ENCODE peak calls at places on chromosome 13, in ten cellular contexts. N is fibroblast of lung; Q is GM23338; L is A673; O is CD4-positive, alpha-beta T cell; I is heart right ventricle; B is heart left ventricle; T is CD8-positive, alpha-beta T cell; P is uterus; A is stomach. Y is an unnamed sample.

GRCh38 chr13:18996221-18996620 is 185.4 kb downstream of the TUBA3C start:
- DNase-seq in N (no peak), Q (no peak), L (no peak), O (no peak), I (no peak), B (no peak), T (no peak), P (no peak), A (no peak), Y (no peak)

GRCh38 chr13:39273953-39274352 is 235.7 kb downstream of the NHLRC3 start:
- DNase-seq in N (peak), Q (peak), L (no peak), O (no peak), I (no peak), B (no peak), T (no peak), P (no peak), A (peak), Y (no peak)

GRCh38 chr13:74062933-74063332 is 71.3 kb downstream of the KLF12 start:
- DNase-seq in N (peak), Q (no peak), L (no peak), O (no peak), I (peak), B (peak), T (peak), P (peak), A (no peak), Y (no peak)

GRCh38 chr13:75635621-75636338 is at the start of gene LMO7:
- DNase-seq in N (no peak), Q (peak), L (peak), O (peak), I (peak), B (peak), T (peak), P (no peak), A (peak), Y (no peak)

GRCh38 chr13:103386341-103386740 is 320.1 kb upstream of the SLC10A2 start:
- DNase-seq in N (peak), Q (no peak), L (no peak), O (no peak), I (no peak), B (peak), T (no peak), P (no peak), A (no peak), Y (no peak)

GRCh38 chr13:51305558-51305957 is 33.9 kb upstream of the SERPINE3 start:
- DNase-seq in N (peak), Q (no peak), L (no peak), O (no peak), I (no peak), B (no peak), T (no peak), P (no peak), A (no peak), Y (no peak)

GRCh38 chr13:18959996-18960395 is 221.6 kb downstream of the TUBA3C start:
- DNase-seq in N (no peak), Q (no peak), L (no peak), O (no peak), I (no peak), B (no peak), T (no peak), P (no peak), A (no peak), Y (no peak)

GRCh38 chr13:110645750-110646149 is 30.4 kb downstream of the NAXD start:
- DNase-seq in N (no peak), Q (no peak), L (no peak), O (no peak), I (no peak), B (no peak), T (no peak), P (no peak), A (no peak), Y (no peak)

GRCh38 chr13:43787998-43788397 is 1.2 kb upstream of the ENOX1 start:
- DNase-seq in N (peak), Q (peak), L (peak), O (no peak), I (no peak), B (no peak), T (no peak), P (no peak), A (no peak), Y (no peak)

GRCh38 chr13:47463726-47464125 is 537.3 kb downstream of the SUCLA2 start:
- DNase-seq in N (peak), Q (peak), L (no peak), O (no peak), I (no peak), B (no peak), T (no peak), P (no peak), A (no peak), Y (peak)

GRCh38 chr13:64551755-64552154 is 2678.4 kb downstream of the PCDH9 start:
- DNase-seq in N (peak), Q (no peak), L (peak), O (no peak), I (no peak), B (no peak), T (no peak), P (no peak), A (no peak), Y (peak)

GRCh38 chr13:33441015-33441414 is 155.5 kb upstream of the STARD13 start:
- DNase-seq in N (peak), Q (peak), L (peak), O (no peak), I (no peak), B (no peak), T (no peak), P (no peak), A (peak), Y (no peak)

GRCh38 chr13:27619711-27620376 is 485 bp downstream of the LNX2 start:
- DNase-seq in N (peak), Q (peak), L (peak), O (peak), I (peak), B (peak), T (peak), P (no peak), A (no peak), Y (no peak)

GRCh38 chr13:103157434-103158145 is 91.4 kb upstream of the SLC10A2 start:
- DNase-seq in N (no peak), Q (no peak), L (no peak), O (no peak), I (no peak), B (no peak), T (no peak), P (no peak), A (no peak), Y (no peak)

GRCh38 chr13:101474419-101474957 is 22.0 kb downstream of the ITGBL1 start:
- DNase-seq in N (peak), Q (peak), L (peak), O (no peak), I (no peak), B (no peak), T (no peak), P (no peak), A (no peak), Y (peak)

GRCh38 chr13:48233097-48233885 is at the start of gene ITM2B:
- DNase-seq in N (peak), Q (peak), L (peak), O (peak), I (peak), B (peak), T (peak), P (no peak), A (peak), Y (no peak)

GRCh38 chr13:66532146-66532545 is 698.0 kb downstream of the PCDH9 start:
- DNase-seq in N (peak), Q (no peak), L (no peak), O (no peak), I (no peak), B (no peak), T (no peak), P (no peak), A (no peak), Y (peak)

GRCh38 chr13:66559093-66559492 is 671.0 kb downstream of the PCDH9 start:
- DNase-seq in N (no peak), Q (no peak), L (no peak), O (no peak), I (no peak), B (no peak), T (no peak), P (no peak), A (no peak), Y (no peak)

GRCh38 chr13:111095031-111095840 is 19.9 kb upstream of the ARHGEF7 start:
- DNase-seq in N (no peak), Q (no peak), L (no peak), O (no peak), I (no peak), B (no peak), T (no peak), P (no peak), A (no peak), Y (no peak)

GRCh38 chr13:82803341-82803740 is 1078.9 kb downstream of the SLITRK1 start:
- DNase-seq in N (peak), Q (no peak), L (peak), O (no peak), I (no peak), B (no peak), T (no peak), P (no peak), A (no peak), Y (no peak)

GRCh38 chr13:98044301-98044700 is 90.8 kb downstream of the IPO5 start:
- DNase-seq in N (no peak), Q (no peak), L (no peak), O (no peak), I (no peak), B (no peak), T (no peak), P (no peak), A (no peak), Y (no peak)

GRCh38 chr13:38044067-38044466 is 174.5 kb upstream of the TRPC4 start:
- DNase-seq in N (no peak), Q (no peak), L (no peak), O (no peak), I (no peak), B (no peak), T (no peak), P (no peak), A (no peak), Y (no peak)

GRCh38 chr13:51793570-51794273 is 10.2 kb downstream of the DHRS12 start:
- DNase-seq in N (peak), Q (no peak), L (peak), O (no peak), I (no peak), B (no peak), T (no peak), P (no peak), A (no peak), Y (peak)

GRCh38 chr13:27961227-27962085 is 7.7 kb downstream of the CDX2 start:
- DNase-seq in N (no peak), Q (peak), L (no peak), O (no peak), I (no peak), B (no peak), T (no peak), P (no peak), A (no peak), Y (no peak)

GRCh38 chr13:85095887-85096286 is 703.3 kb downstream of the SLITRK6 start:
- DNase-seq in N (no peak), Q (no peak), L (no peak), O (no peak), I (no peak), B (no peak), T (no peak), P (no peak), A (no peak), Y (no peak)

GRCh38 chr13:48679941-48680630 is 26.4 kb downstream of the CYSLTR2 start:
- DNase-seq in N (no peak), Q (no peak), L (no peak), O (no peak), I (no peak), B (no peak), T (no peak), P (no peak), A (no peak), Y (no peak)

GRCh38 chr13:111203742-111204386 is 88.8 kb downstream of the ARHGEF7 start:
- DNase-seq in N (no peak), Q (no peak), L (no peak), O (no peak), I (no peak), B (no peak), T (no peak), P (no peak), A (no peak), Y (no peak)

GRCh38 chr13:66341978-66342377 is 888.2 kb downstream of the PCDH9 start:
- DNase-seq in N (peak), Q (no peak), L (no peak), O (no peak), I (no peak), B (no peak), T (no peak), P (no peak), A (no peak), Y (no peak)

GRCh38 chr13:42899266-42899665 is 92.8 kb downstream of the EPSTI1 start:
- DNase-seq in N (no peak), Q (no peak), L (no peak), O (no peak), I (no peak), B (no peak), T (no peak), P (no peak), A (no peak), Y (no peak)

GRCh38 chr13:76523740-76524382 is 362.3 kb downstream of the KCTD12 start:
- DNase-seq in N (no peak), Q (no peak), L (no peak), O (no peak), I (no peak), B (no peak), T (no peak), P (no peak), A (no peak), Y (no peak)

GRCh38 chr13:37429976-37430375 is 168.6 kb downstream of the POSTN start:
- DNase-seq in N (peak), Q (no peak), L (no peak), O (no peak), I (no peak), B (no peak), T (no peak), P (no peak), A (no peak), Y (peak)

GRCh38 chr13:43246382-43246781 is 223.0 kb downstream of the DNAJC15 start:
- DNase-seq in N (no peak), Q (no peak), L (no peak), O (no peak), I (no peak), B (no peak), T (no peak), P (no peak), A (no peak), Y (no peak)

GRCh38 chr13:108785844-108786243 is 156.4 kb downstream of the MYO16 start:
- DNase-seq in N (no peak), Q (no peak), L (no peak), O (no peak), I (no peak), B (no peak), T (no peak), P (no peak), A (no peak), Y (no peak)

GRCh38 chr13:33636955-33637670 is 180.8 kb upstream of the RFC3 start:
- DNase-seq in N (no peak), Q (no peak), L (no peak), O (no peak), I (no peak), B (no peak), T (no peak), P (no peak), A (no peak), Y (no peak)

GRCh38 chr13:112657850-112658445 is 31.9 kb upstream of the ATP11A start:
- DNase-seq in N (peak), Q (no peak), L (peak), O (no peak), I (no peak), B (peak), T (no peak), P (peak), A (no peak), Y (peak)

GRCh38 chr13:35926859-35927530 is 204.2 kb downstream of the DCLK1 start:
- DNase-seq in N (peak), Q (no peak), L (no peak), O (no peak), I (no peak), B (no peak), T (no peak), P (peak), A (no peak), Y (no peak)

GRCh38 chr13:77172650-77173049 is 145.7 kb upstream of the FBXL3 start:
- DNase-seq in N (no peak), Q (no peak), L (no peak), O (no peak), I (no peak), B (no peak), T (no peak), P (no peak), A (no peak), Y (no peak)

GRCh38 chr13:106077017-106077416 is 458.4 kb downstream of the EFNB2 start:
- DNase-seq in N (no peak), Q (no peak), L (no peak), O (no peak), I (no peak), B (no peak), T (no peak), P (no peak), A (no peak), Y (no peak)

GRCh38 chr13:113834496-113835200 is 29.2 kb downstream of the GAS6 start:
- DNase-seq in N (no peak), Q (no peak), L (no peak), O (no peak), I (peak), B (no peak), T (no peak), P (no peak), A (no peak), Y (no peak)

GRCh38 chr13:113837554-113838355 is 26.1 kb downstream of the GAS6 start:
- DNase-seq in N (peak), Q (no peak), L (peak), O (no peak), I (peak), B (peak), T (no peak), P (peak), A (peak), Y (peak)

GRCh38 chr13:113835461-113836274 is 28.2 kb downstream of the GAS6 start:
- DNase-seq in N (peak), Q (no peak), L (peak), O (no peak), I (peak), B (no peak), T (no peak), P (no peak), A (no peak), Y (peak)

GRCh38 chr13:113838711-113839201 is 25.1 kb downstream of the GAS6 start:
- DNase-seq in N (no peak), Q (no peak), L (no peak), O (no peak), I (peak), B (no peak), T (no peak), P (no peak), A (no peak), Y (no peak)

GRCh38 chr13:113836917-113837553 is 26.8 kb downstream of the GAS6 start:
- DNase-seq in N (peak), Q (no peak), L (peak), O (no peak), I (peak), B (peak), T (no peak), P (peak), A (peak), Y (peak)
- H3K27ac ChIP-seq in N (peak), Q (peak), L (no peak), O (no peak), I (peak), B (peak), T (no peak), P (peak), A (peak), Y (peak)

DNA sequence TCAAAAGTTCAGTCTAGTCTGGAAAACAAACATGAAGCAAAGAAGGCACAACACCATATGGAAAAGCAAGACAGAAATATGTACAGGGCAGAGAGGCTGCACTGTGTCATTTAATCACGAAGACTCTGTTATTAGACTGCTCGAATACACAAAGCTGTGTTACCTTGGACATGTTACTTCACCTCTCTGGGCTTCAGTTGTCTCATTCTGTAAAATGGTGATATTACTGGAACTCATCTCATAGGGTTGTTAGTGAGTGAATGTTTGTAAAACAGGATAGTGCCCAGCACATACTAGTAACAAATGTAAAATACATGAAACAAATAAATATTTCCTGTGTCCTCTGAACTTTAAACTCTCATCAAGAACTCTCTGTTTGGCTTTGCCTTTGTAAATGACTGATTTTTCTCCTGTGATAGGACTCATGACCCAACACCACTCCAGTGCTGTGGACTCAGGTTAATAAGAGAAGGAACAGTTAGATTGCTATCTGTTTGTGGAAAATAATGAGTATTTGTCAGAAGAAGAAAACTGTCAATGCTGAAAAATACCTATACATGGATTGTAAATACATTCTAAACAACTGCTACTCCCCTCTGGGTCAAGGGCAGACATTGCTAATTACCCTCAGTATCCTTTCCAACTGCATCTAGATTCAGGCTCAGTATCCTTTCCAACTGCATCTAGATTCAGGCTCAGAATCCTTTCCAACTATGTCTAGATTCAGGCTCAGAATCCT is 62.3 kb downstream of the ZIC5 start:
- DNase-seq in N (no peak), Q (no peak), L (no peak), O (no peak), I (no peak), B (no peak), T (no peak), P (no peak), A (no peak), Y (no peak)
- TF ChIP-seq CTCF in N (no peak), Q (no peak), L (no peak), O (no peak), I (no peak), B (no peak), T (no peak), P (no peak), A (no peak), Y (no peak)

DNA sequence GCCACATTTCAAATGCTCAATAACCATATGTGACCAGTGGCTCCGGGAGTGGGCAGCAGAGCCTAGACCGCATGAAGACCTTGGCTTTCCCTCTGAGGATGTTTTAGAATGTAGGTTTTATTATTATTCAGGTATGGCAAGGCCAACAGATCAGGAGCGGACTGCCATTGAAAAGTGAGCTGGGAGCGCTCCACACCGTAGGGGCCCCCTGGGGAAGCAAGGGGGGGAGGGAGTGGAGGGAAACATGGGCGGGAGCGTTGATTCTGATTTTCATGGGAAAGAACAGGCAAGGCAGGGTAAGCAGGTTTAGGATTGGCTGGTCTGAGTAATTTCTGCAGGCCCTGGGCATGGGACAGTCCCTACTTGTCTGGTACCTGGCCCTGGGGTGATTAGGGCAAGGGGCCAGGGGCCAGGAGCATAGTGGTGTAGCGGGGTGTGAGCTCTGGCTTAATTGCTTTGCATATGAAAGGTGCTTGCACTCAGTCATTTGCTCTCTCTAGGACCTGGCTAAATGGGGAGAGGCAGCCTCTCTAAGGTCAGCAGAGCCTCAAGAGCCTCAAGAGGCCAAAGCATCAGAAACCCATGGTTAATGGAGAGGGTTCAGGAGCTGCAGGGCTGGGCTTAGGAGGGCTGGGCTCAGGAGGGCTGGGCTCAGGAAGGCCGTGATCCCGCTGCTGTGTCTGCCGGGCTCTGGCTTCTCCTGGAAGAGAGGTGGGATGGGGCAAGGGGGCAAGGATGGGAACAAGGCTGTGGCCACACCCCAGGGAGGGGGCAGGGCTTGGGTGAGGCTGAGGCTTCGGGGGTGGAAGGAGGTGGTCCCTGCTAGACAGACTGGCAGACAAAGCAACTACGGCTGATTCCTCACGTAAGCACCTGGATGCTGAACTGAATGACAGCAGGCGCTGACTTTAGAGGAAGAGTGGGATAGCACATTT is 82.0 kb upstream of the WASF3 start:
- DNase-seq in N (no peak), Q (peak), L (no peak), O (no peak), I (no peak), B (no peak), T (no peak), P (no peak), A (no peak), Y (no peak)
- H3K27ac ChIP-seq in N (no peak), Q (peak), L (no peak), O (no peak), I (peak), B (peak), T (no peak), P (no peak), A (peak), Y (no peak)

GRCh38 chr13:23707674-23708073 is 137.5 kb downstream of the TNFRSF19 start:
- DNase-seq in N (peak), Q (no peak), L (no peak), O (no peak), I (no peak), B (no peak), T (no peak), P (no peak), A (no peak), Y (no peak)
- TF ChIP-seq CTCF in N (peak), Q (peak), L (peak), O (no peak), I (peak), B (no peak), T (no peak), P (no peak), A (peak), Y (no peak)

GRCh38 chr13:59689057-59689456 is 474.7 kb downstream of the DIAPH3 start:
- DNase-seq in N (no peak), Q (peak), L (no peak), O (no peak), I (no peak), B (no peak), T (no peak), P (no peak), A (no peak), Y (no peak)
- H3K27ac ChIP-seq in N (no peak), Q (peak), L (peak), O (no peak), I (no peak), B (no peak), T (no peak), P (no peak), A (no peak), Y (no peak)

Y was measured in AG04450.